ENCODE peak calls at places on chromosomes 6 and 20, in six cellular contexts. One of them, this sample, is unnamed.

GRCh38 chr6:21102624-21103023 is 490.9 kb upstream of the SOX4 start:
- DNase-seq in ELR: no peak
- DNase-seq in stimulated activated CD8-positive, alpha-beta memory T cell treated with anti-CD3 and anti-CD28 coated beads, Interleukin-15, amount 100 ng/mL, for 48 hours: no peak
- DNase-seq in ACHN: no peak
- DNase-seq in lower leg skin: no peak
- DNase-seq in stimulated activated CD4-positive, alpha-beta T cell treated with anti-CD3 and anti-CD28 coated beads, Interleukin-2, amount 100 ng/mL, for 24 hours: no peak
- DNase-seq in this sample: no peak

GRCh38 chr6:104325341-104326172 is 534.2 kb downstream of the HACE1 start:
- DNase-seq in lower leg skin: no peak
- DNase-seq in stimulated activated CD8-positive, alpha-beta memory T cell treated with anti-CD3 and anti-CD28 coated beads, Interleukin-15, amount 100 ng/mL, for 48 hours: no peak
- DNase-seq in ELR: peak
- DNase-seq in stimulated activated CD4-positive, alpha-beta T cell treated with anti-CD3 and anti-CD28 coated beads, Interleukin-2, amount 100 ng/mL, for 24 hours: no peak
- DNase-seq in ACHN: peak
- DNase-seq in this sample: peak

GRCh38 chr20:46752639-46753235 is 43.3 kb downstream of the SLC2A10 start:
- DNase-seq in stimulated activated CD4-positive, alpha-beta T cell treated with anti-CD3 and anti-CD28 coated beads, Interleukin-2, amount 100 ng/mL, for 24 hours: peak
- DNase-seq in lower leg skin: peak
- DNase-seq in ELR: peak
- DNase-seq in ACHN: peak
- DNase-seq in stimulated activated CD8-positive, alpha-beta memory T cell treated with anti-CD3 and anti-CD28 coated beads, Interleukin-15, amount 100 ng/mL, for 48 hours: peak
- DNase-seq in this sample: peak

GRCh38 chr6:163729127-163729872 is 314.8 kb downstream of the QKI start:
- DNase-seq in stimulated activated CD8-positive, alpha-beta memory T cell treated with anti-CD3 and anti-CD28 coated beads, Interleukin-15, amount 100 ng/mL, for 48 hours: no peak
- DNase-seq in lower leg skin: no peak
- DNase-seq in stimulated activated CD4-positive, alpha-beta T cell treated with anti-CD3 and anti-CD28 coated beads, Interleukin-2, amount 100 ng/mL, for 24 hours: no peak
- DNase-seq in ACHN: no peak
- DNase-seq in ELR: no peak
- DNase-seq in this sample: no peak

GRCh38 chr20:43238833-43239232 is 49.1 kb upstream of the PTPRT start:
- DNase-seq in stimulated activated CD4-positive, alpha-beta T cell treated with anti-CD3 and anti-CD28 coated beads, Interleukin-2, amount 100 ng/mL, for 24 hours: no peak
- DNase-seq in stimulated activated CD8-positive, alpha-beta memory T cell treated with anti-CD3 and anti-CD28 coated beads, Interleukin-15, amount 100 ng/mL, for 48 hours: no peak
- DNase-seq in lower leg skin: no peak
- DNase-seq in ACHN: no peak
- DNase-seq in ELR: peak
- DNase-seq in this sample: peak

GRCh38 chr6:98579089-98579488 is 255.3 kb upstream of the POU3F2 start:
- DNase-seq in ACHN: no peak
- DNase-seq in lower leg skin: no peak
- DNase-seq in stimulated activated CD8-positive, alpha-beta memory T cell treated with anti-CD3 and anti-CD28 coated beads, Interleukin-15, amount 100 ng/mL, for 48 hours: no peak
- DNase-seq in stimulated activated CD4-positive, alpha-beta T cell treated with anti-CD3 and anti-CD28 coated beads, Interleukin-2, amount 100 ng/mL, for 24 hours: no peak
- DNase-seq in ELR: peak
- DNase-seq in this sample: no peak

GRCh38 chr6:165999279-165999678 is 168.4 kb downstream of the TBXT start:
- DNase-seq in stimulated activated CD8-positive, alpha-beta memory T cell treated with anti-CD3 and anti-CD28 coated beads, Interleukin-15, amount 100 ng/mL, for 48 hours: no peak
- DNase-seq in lower leg skin: no peak
- DNase-seq in ELR: no peak
- DNase-seq in ACHN: no peak
- DNase-seq in stimulated activated CD4-positive, alpha-beta T cell treated with anti-CD3 and anti-CD28 coated beads, Interleukin-2, amount 100 ng/mL, for 24 hours: no peak
- DNase-seq in this sample: no peak

GRCh38 chr6:163543311-163543710 is 128.8 kb downstream of the QKI start:
- DNase-seq in ACHN: no peak
- DNase-seq in stimulated activated CD8-positive, alpha-beta memory T cell treated with anti-CD3 and anti-CD28 coated beads, Interleukin-15, amount 100 ng/mL, for 48 hours: no peak
- DNase-seq in stimulated activated CD4-positive, alpha-beta T cell treated with anti-CD3 and anti-CD28 coated beads, Interleukin-2, amount 100 ng/mL, for 24 hours: no peak
- DNase-seq in lower leg skin: no peak
- DNase-seq in ELR: no peak
- DNase-seq in this sample: no peak

GRCh38 chr6:44311767-44312166 is 1.4 kb downstream of the AARS2 start:
- DNase-seq in ACHN: no peak
- DNase-seq in stimulated activated CD8-positive, alpha-beta memory T cell treated with anti-CD3 and anti-CD28 coated beads, Interleukin-15, amount 100 ng/mL, for 48 hours: no peak
- DNase-seq in lower leg skin: no peak
- DNase-seq in ELR: no peak
- DNase-seq in stimulated activated CD4-positive, alpha-beta T cell treated with anti-CD3 and anti-CD28 coated beads, Interleukin-2, amount 100 ng/mL, for 24 hours: no peak
- DNase-seq in this sample: no peak

GRCh38 chr20:37541326-37541725 is 13.7 kb upstream of the BLCAP start:
- DNase-seq in stimulated activated CD8-positive, alpha-beta memory T cell treated with anti-CD3 and anti-CD28 coated beads, Interleukin-15, amount 100 ng/mL, for 48 hours: no peak
- DNase-seq in stimulated activated CD4-positive, alpha-beta T cell treated with anti-CD3 and anti-CD28 coated beads, Interleukin-2, amount 100 ng/mL, for 24 hours: no peak
- DNase-seq in ACHN: no peak
- DNase-seq in lower leg skin: no peak
- DNase-seq in ELR: no peak
- DNase-seq in this sample: no peak

GRCh38 chr6:98845201-98846020 is 11.0 kb downstream of the POU3F2 start:
- DNase-seq in ELR: peak
- DNase-seq in lower leg skin: peak
- DNase-seq in stimulated activated CD8-positive, alpha-beta memory T cell treated with anti-CD3 and anti-CD28 coated beads, Interleukin-15, amount 100 ng/mL, for 48 hours: peak
- DNase-seq in ACHN: peak
- DNase-seq in stimulated activated CD4-positive, alpha-beta T cell treated with anti-CD3 and anti-CD28 coated beads, Interleukin-2, amount 100 ng/mL, for 24 hours: peak
- DNase-seq in this sample: peak

GRCh38 chr6:63598001-63598250 is 25.6 kb downstream of the LOC128125822 start:
- DNase-seq in ACHN: peak
- DNase-seq in ELR: no peak
- DNase-seq in stimulated activated CD4-positive, alpha-beta T cell treated with anti-CD3 and anti-CD28 coated beads, Interleukin-2, amount 100 ng/mL, for 24 hours: no peak
- DNase-seq in lower leg skin: no peak
- DNase-seq in stimulated activated CD8-positive, alpha-beta memory T cell treated with anti-CD3 and anti-CD28 coated beads, Interleukin-15, amount 100 ng/mL, for 48 hours: no peak
- DNase-seq in this sample: no peak

GRCh38 chr20:50409495-50409894 is 100.7 kb upstream of the PTPN1 start:
- DNase-seq in lower leg skin: peak
- DNase-seq in stimulated activated CD4-positive, alpha-beta T cell treated with anti-CD3 and anti-CD28 coated beads, Interleukin-2, amount 100 ng/mL, for 24 hours: no peak
- DNase-seq in ELR: no peak
- DNase-seq in ACHN: no peak
- DNase-seq in stimulated activated CD8-positive, alpha-beta memory T cell treated with anti-CD3 and anti-CD28 coated beads, Interleukin-15, amount 100 ng/mL, for 48 hours: no peak
- DNase-seq in this sample: peak

GRCh38 chr6:107656883-107657282 is 167.0 kb downstream of the SOBP start:
- DNase-seq in lower leg skin: no peak
- DNase-seq in ELR: no peak
- DNase-seq in stimulated activated CD8-positive, alpha-beta memory T cell treated with anti-CD3 and anti-CD28 coated beads, Interleukin-15, amount 100 ng/mL, for 48 hours: no peak
- DNase-seq in ACHN: no peak
- DNase-seq in stimulated activated CD4-positive, alpha-beta T cell treated with anti-CD3 and anti-CD28 coated beads, Interleukin-2, amount 100 ng/mL, for 24 hours: no peak
- DNase-seq in this sample: no peak

This sample was measured in MCF 10A.